ENCODE peak calls at places on chromosomes 13 and 19, in four cellular contexts. X, Q, K and F are unnamed samples.

GRCh38 chr13:114058051-114058867 is 74.2 kb downstream of the RASA3 start:
- DNase-seq in Q (no peak), X (no peak), K (no peak), F (no peak)

GRCh38 chr13:43405457-43405856 is 381.3 kb downstream of the ENOX1 start:
- DNase-seq in X (no peak), K (no peak), Q (no peak), F (no peak)

GRCh38 chr19:16380314-16380695 is 55.7 kb downstream of the KLF2 start:
- DNase-seq in K (no peak), X (no peak), Q (no peak), F (peak)

GRCh38 chr13:94947965-94948371 is 235.6 kb upstream of the SOX21 start:
- DNase-seq in X (no peak), Q (no peak), K (no peak), F (no peak)

GRCh38 chr13:110683203-110683883 is 22.6 kb downstream of the CARS2 start:
- DNase-seq in Q (peak), X (no peak), K (no peak), F (no peak)

GRCh38 chr19:13069415-13070369 is 33.0 kb downstream of the LYL1 start:
- DNase-seq in K (no peak), X (no peak), Q (no peak), F (no peak)

GRCh38 chr13:23321534-23322241 is 111.8 kb downstream of the SACS start:
- DNase-seq in X (peak), K (no peak), Q (no peak), F (peak)

GRCh38 chr13:54980651-54981050 is 1952.0 kb downstream of the OLFM4 start:
- DNase-seq in K (no peak), X (no peak), Q (no peak), F (no peak)

GRCh38 chr13:39091586-39091985 is 53.3 kb downstream of the NHLRC3 start:
- DNase-seq in X (no peak), K (no peak), Q (no peak), F (no peak)

GRCh38 chr13:49784886-49785570 is 7.5 kb downstream of the KPNA3 start:
- DNase-seq in K (no peak), Q (no peak), X (no peak), F (no peak)

GRCh38 chr13:113927661-113928581 is 46.0 kb downstream of the C13orf46 start:
- DNase-seq in X (peak), K (no peak), Q (no peak), F (peak)

GRCh38 chr19:34678421-34678820 is 943 bp downstream of the ZNF302 start:
- DNase-seq in X (no peak), K (no peak), Q (no peak), F (no peak)

GRCh38 chr19:34430738-34431625 is 2.8 kb downstream of the UBA2 start:
- DNase-seq in K (peak), X (no peak), Q (peak), F (no peak)

GRCh38 chr19:48632692-48633147 is 4.5 kb downstream of the DBP start:
- DNase-seq in K (no peak), Q (no peak), X (no peak), F (no peak)

GRCh38 chr19:49676136-49676689 is 858 bp upstream of the PRMT1 start:
- DNase-seq in K (peak), Q (peak), X (no peak), F (peak)